ENCODE peak calls at places on chromosomes 1 and 21, in four cellular contexts. C is OCI-LY7, T is heart right ventricle, Z is Panc1. V is an unnamed sample.

GRCh38 chr1:15992582-15993500 is 11.2 kb upstream of the SRARP start:
- DNase-seq in Z (no peak), C (no peak), T (no peak), V (no peak)

GRCh38 chr1:201610806-201611205 is 71.9 kb downstream of the NAV1 start:
- DNase-seq in Z (no peak), C (no peak), T (no peak), V (no peak)

GRCh38 chr1:184482113-184482512 is 95.3 kb downstream of the C1orf21 start:
- DNase-seq in T (peak; percentile 82), C (no peak), Z (no peak), V (no peak)

GRCh38 chr1:22658385-22659163 is 5.5 kb downstream of the C1QB start:
- DNase-seq in Z (no peak), C (no peak), T (no peak), V (no peak)

GRCh38 chr1:12456979-12457378 is 161.0 kb downstream of the DHRS3 start:
- DNase-seq in C (no peak), Z (no peak), T (no peak), V (no peak)

GRCh38 chr1:174953657-174954435 is 45.9 kb upstream of the CACYBP start:
- DNase-seq in C (no peak), Z (no peak), T (no peak), V (no peak)

GRCh38 chr1:162185299-162185698 is 115.8 kb downstream of the NOS1AP start:
- DNase-seq in C (no peak), T (no peak), Z (no peak), V (no peak)

GRCh38 chr21:35927262-35927661 is 133.1 kb downstream of the SETD4 start:
- DNase-seq in C (no peak), Z (no peak), T (no peak), V (no peak)

GRCh38 chr1:13730751-13731482 is 30.9 kb downstream of the PRDM2 start:
- DNase-seq in C (peak; percentile 97), T (peak; percentile 9), Z (no peak), V (peak; percentile 97)

GRCh38 chr1:246530482-246530881 is 23.4 kb upstream of the SMYD3 start:
- DNase-seq in Z (no peak), C (no peak), T (no peak), V (no peak)

GRCh38 chr21:32009263-32009662 is 136.4 kb downstream of the HUNK start:
- DNase-seq in C (no peak), T (no peak), Z (no peak), V (no peak)

GRCh38 chr21:31921079-31921478 is 48.3 kb downstream of the HUNK start:
- DNase-seq in Z (no peak), C (no peak), T (no peak), V (no peak)

GRCh38 chr1:184791199-184791935 is 36.7 kb upstream of the EDEM3 start:
- DNase-seq in T (no peak), Z (no peak), C (no peak), V (no peak)

GRCh38 chr1:198929111-198929604 is 290.3 kb downstream of the PTPRC start:
- DNase-seq in Z (no peak), C (no peak), T (no peak), V (no peak)

GRCh38 chr1:61056674-61057439 is 25.5 kb upstream of the NFIA start:
- DNase-seq in Z (no peak), C (peak; percentile 43), T (peak; percentile 55), V (no peak)

GRCh38 chr1:108712605-108713150 is at the start of gene FNDC7:
- DNase-seq in Z (no peak), T (no peak), C (no peak), V (no peak)

GRCh38 chr1:224203243-224204016 is 20.4 kb downstream of the DEGS1 start:
- DNase-seq in C (peak; percentile 73), T (peak; percentile 44), Z (no peak), V (no peak)

GRCh38 chr1:76944942-76945341 is 77.7 kb downstream of the ST6GALNAC5 start:
- DNase-seq in Z (no peak), C (no peak), T (no peak), V (no peak)

GRCh38 chr1:52603680-52604501 is 1.7 kb downstream of the GPX7 start:
- DNase-seq in T (peak; percentile 20), Z (no peak), C (no peak), V (no peak)

GRCh38 chr1:67382292-67382691 is 47.9 kb downstream of the SERBP1 start:
- DNase-seq in C (no peak), T (no peak), Z (no peak), V (no peak)

GRCh38 chr1:216562383-216562782 is 139.1 kb upstream of the USH2A start:
- DNase-seq in T (no peak), Z (no peak), C (no peak), V (no peak)

GRCh38 chr1:86507935-86508582 is 38.8 kb upstream of the CLCA4 start:
- DNase-seq in C (peak; percentile 20), Z (no peak), T (no peak), V (no peak)

GRCh38 chr1:246971322-246971721 is 36.5 kb downstream of the ZNF695 start:
- DNase-seq in Z (peak; percentile 22), C (peak; percentile 40), T (peak; percentile 63), V (no peak)

GRCh38 chr21:29689753-29690152 is 250.0 kb downstream of the GRIK1 start:
- DNase-seq in T (no peak), C (no peak), Z (no peak), V (no peak)

GRCh38 chr1:154329152-154329521 is 3.8 kb downstream of the ATP8B2 start:
- DNase-seq in Z (no peak), T (no peak), C (no peak), V (no peak)

GRCh38 chr1:46067652-46068051 is 64.8 kb downstream of the PIK3R3 start:
- DNase-seq in C (no peak), Z (no peak), T (no peak), V (no peak)

GRCh38 chr1:45530632-45531135 is 9.0 kb upstream of the PRDX1 start:
- DNase-seq in Z (no peak), T (no peak), C (no peak), V (no peak)

GRCh38 chr1:76639181-76639580 is 228.1 kb upstream of the ST6GALNAC5 start:
- DNase-seq in T (no peak), C (no peak), Z (no peak), V (no peak)

GRCh38 chr1:203276408-203276807 is 28.9 kb upstream of the BTG2 start:
- DNase-seq in C (no peak), T (no peak), Z (no peak), V (no peak)

GRCh38 chr1:116680752-116681151 is 13.2 kb upstream of the IGSF3 start:
- DNase-seq in C (no peak), Z (no peak), T (no peak), V (no peak)

GRCh38 chr1:170881268-170882265 is 53.8 kb upstream of the MROH9 start:
- DNase-seq in C (no peak), Z (peak; percentile 12), T (peak; percentile 9), V (peak; percentile 3)

GRCh38 chr1:99348375-99349132 is 84.3 kb downstream of the PLPPR4 start:
- DNase-seq in Z (no peak), C (no peak), T (no peak), V (no peak)

GRCh38 chr1:204630460-204630905 is 55.1 kb downstream of the LRRN2 start:
- DNase-seq in Z (no peak), C (no peak), T (no peak), V (no peak)

GRCh38 chr1:53837924-53838653 is at the start of gene NDC1:
- DNase-seq in Z (peak; percentile 93), C (peak; percentile 96), T (peak; percentile 95), V (peak; percentile 94)
- TF ChIP-seq CTCF in Z (no peak), C (peak; percentile 23), T (peak; percentile 18), V (peak; percentile 2)

GRCh38 chr1:100942304-100943046 is 46.6 kb downstream of the SLC30A7 start:
- DNase-seq in Z (no peak), T (no peak), C (no peak), V (no peak)

GRCh38 chr1:100941098-100941527 is 45.2 kb downstream of the SLC30A7 start:
- DNase-seq in T (no peak), C (no peak), Z (no peak), V (no peak)

GRCh38 chr1:100943533-100943932 is 47.6 kb downstream of the SLC30A7 start:
- DNase-seq in Z (no peak), T (no peak), C (no peak), V (no peak)

GRCh38 chr1:100936194-100936967 is 40.5 kb downstream of the SLC30A7 start:
- DNase-seq in Z (no peak), C (no peak), T (no peak), V (no peak)

GRCh38 chr1:100941580-100942216 is 45.8 kb downstream of the SLC30A7 start:
- DNase-seq in C (no peak), Z (no peak), T (no peak), V (no peak)
- H3K4me3 ChIP-seq in C (no peak overlapping the region), Z (no peak overlapping the region), T (no peak overlapping the region), V (no peak overlapping the region)

DNA sequence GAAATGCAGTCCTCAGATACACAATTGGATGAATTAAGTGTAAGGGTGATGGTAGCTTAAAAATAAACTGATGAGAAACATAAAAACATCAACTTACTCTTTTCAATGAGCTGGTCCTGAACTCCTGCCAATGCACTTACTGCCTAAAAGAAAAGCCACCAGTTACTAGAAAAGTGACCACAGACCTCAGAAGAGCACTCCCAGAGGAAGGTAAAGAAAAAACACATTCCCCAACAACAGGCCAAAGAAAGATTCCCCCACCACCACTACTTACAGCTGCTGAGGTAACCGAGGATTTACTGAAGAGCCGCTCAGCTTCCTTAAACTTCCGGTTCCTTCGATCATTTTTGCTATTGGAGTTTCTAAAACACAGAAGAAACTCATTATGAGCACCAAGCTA is 5.4 kb downstream of the MEAF6 start:
- DNase-seq in T (no peak), C (peak; percentile 32), Z (no peak), V (no peak)
- TF ChIP-seq CTCF in T (no peak), C (peak; percentile 68), Z (peak; percentile 58), V (peak; percentile 43)

DNA sequence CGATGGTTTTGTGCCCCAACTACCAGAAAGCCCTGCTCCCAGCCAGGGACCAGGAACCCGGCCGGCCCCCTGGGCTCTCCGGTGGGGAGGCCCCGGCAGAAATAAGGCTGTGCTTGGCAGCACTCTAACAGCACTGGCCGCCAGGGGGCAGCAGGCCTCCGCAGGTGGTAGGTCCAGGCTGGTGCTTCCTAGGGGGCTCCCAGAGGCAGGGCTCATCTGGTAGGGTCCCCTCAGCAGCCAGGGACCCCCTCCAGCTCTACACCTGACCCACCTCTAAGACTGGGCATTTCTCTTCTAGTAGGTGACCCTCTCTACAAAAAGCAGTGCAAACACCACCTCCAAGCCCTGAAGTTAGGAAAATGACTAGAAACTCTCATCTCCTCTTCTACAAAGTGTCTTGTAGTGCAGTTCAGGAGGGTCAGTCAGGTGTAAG is 85.6 kb downstream of the STUM start:
- DNase-seq in C (peak; percentile 81), T (peak; percentile 80), Z (peak; percentile 35), V (no peak)
- H3K4me3 ChIP-seq in C (no peak overlapping the region), T (no peak overlapping the region), Z (no peak overlapping the region), V (no peak overlapping the region)

V was measured in GM12864.